ENCODE peak calls at places on chromosomes 7 and 10, in eight cellular contexts. U is PC-3, T is cardiac muscle cell, F is lower lobe of right lung, N is upper lobe of right lung, G is colonic mucosa, L is heart right ventricle, K is testis. Q is an unnamed sample.

GRCh38 chr10:96334888-96335526 is 23.8 kb downstream of the OPALIN start:
- DNase-seq in G (peak; percentile 35), L (peak; percentile 16), T (peak; percentile 56), U (peak; percentile 55), N (no peak), F (no peak), K (peak; percentile 25), Q (peak; percentile 24)

GRCh38 chr10:58435297-58435696 is 50.1 kb downstream of the TFAM start:
- DNase-seq in F (no peak), U (peak; percentile 98), G (no peak), N (no peak), T (peak; percentile 96), L (no peak), K (no peak), Q (peak; percentile 99)

GRCh38 chr7:39272111-39272510 is 294.1 kb upstream of the YAE1 start:
- DNase-seq in F (no peak), K (no peak), U (no peak), G (no peak), N (no peak), T (no peak), L (no peak), Q (no peak)

GRCh38 chr7:147311332-147311731 is 1194.7 kb downstream of the CNTNAP2 start:
- DNase-seq in N (no peak), K (no peak), G (no peak), F (no peak), T (peak; percentile 0), L (no peak), U (no peak), Q (no peak)

GRCh38 chr10:1230138-1230537 is 174.0 kb downstream of the WDR37 start:
- DNase-seq in G (no peak), K (no peak), U (no peak), F (no peak), N (no peak), L (no peak), T (no peak), Q (no peak)

GRCh38 chr7:152751449-152752141 is 8.0 kb upstream of the ACTR3B start:
- DNase-seq in T (no peak), G (no peak), U (no peak), F (no peak), L (no peak), K (no peak), N (no peak), Q (no peak)

GRCh38 chr10:24518981-24519597 is 204.6 kb downstream of the ARHGAP21 start:
- DNase-seq in F (peak; percentile 48), K (peak; percentile 86), U (peak; percentile 68), L (peak; percentile 75), T (peak; percentile 73), G (peak; percentile 77), N (no peak), Q (peak; percentile 57)

GRCh38 chr7:17408904-17409290 is 110.4 kb downstream of the AHR start:
- DNase-seq in K (no peak), U (peak; percentile 45), G (no peak), F (no peak), L (no peak), N (no peak), T (peak; percentile 10), Q (no peak)

GRCh38 chr7:26646666-26647065 is 217.7 kb downstream of the SKAP2 start:
- DNase-seq in U (peak; percentile 53), G (no peak), L (no peak), T (peak; percentile 9), K (no peak), N (no peak), F (no peak), Q (no peak)

GRCh38 chr10:90481326-90481923 is 376.4 kb downstream of the HTR7 start:
- DNase-seq in G (no peak), K (no peak), L (no peak), U (peak; percentile 26), F (no peak), T (peak; percentile 21), N (no peak), Q (peak; percentile 1)

GRCh38 chr7:74234549-74234948 is 19.6 kb downstream of the RFC2 start:
- DNase-seq in K (no peak), L (no peak), N (no peak), U (no peak), F (no peak), T (no peak), G (no peak), Q (no peak)

GRCh38 chr10:13959443-13960359 is 371.0 kb downstream of the FRMD4A start:
- DNase-seq in U (no peak), L (no peak), T (no peak), K (no peak), F (no peak), G (no peak), N (no peak), Q (no peak)

GRCh38 chr10:13960603-13961002 is 370.1 kb downstream of the FRMD4A start:
- DNase-seq in N (no peak), L (no peak), F (no peak), G (no peak), K (peak; percentile 23), U (no peak), T (no peak), Q (no peak)

GRCh38 chr10:13961853-13962252 is 368.9 kb downstream of the FRMD4A start:
- DNase-seq in L (no peak), N (no peak), U (no peak), K (no peak), F (no peak), T (no peak), G (no peak), Q (no peak)

GRCh38 chr10:13957856-13958255 is 371.1 kb downstream of the PRPF18 start:
- DNase-seq in K (no peak), F (no peak), T (no peak), N (no peak), L (no peak), G (no peak), U (no peak), Q (no peak)

DNA sequence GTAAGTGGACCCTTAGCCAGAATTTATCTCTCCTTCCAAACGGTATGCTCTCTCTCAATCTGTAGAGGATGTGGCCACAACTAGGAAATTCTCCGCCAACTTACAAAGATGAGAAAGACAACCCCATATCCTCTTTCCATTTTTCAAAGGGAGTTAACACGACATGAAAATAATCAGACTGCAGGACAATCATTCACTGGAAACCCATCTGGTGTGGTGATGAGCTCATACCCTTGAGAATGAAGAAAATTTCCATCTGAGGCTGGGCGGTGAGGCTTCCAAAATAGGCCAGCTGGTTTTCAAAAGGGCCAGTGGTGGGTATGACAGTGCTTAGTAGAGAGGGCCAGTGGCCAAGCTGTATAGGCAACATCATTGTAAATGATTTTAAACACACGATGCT is 369.6 kb downstream of the FRMD4A start:
- DNase-seq in G (no peak), N (no peak), T (peak; percentile 87), K (no peak), U (no peak), L (no peak), F (no peak), Q (peak; percentile 90)
- H3K27ac ChIP-seq in G (no peak overlapping the region), N (no peak overlapping the region), T (no peak overlapping the region), K (no peak overlapping the region), U (no peak overlapping the region), L (peak overlapping the region; percentile 48), F (no peak overlapping the region), Q (peak overlapping the region; percentile 79)

DNA sequence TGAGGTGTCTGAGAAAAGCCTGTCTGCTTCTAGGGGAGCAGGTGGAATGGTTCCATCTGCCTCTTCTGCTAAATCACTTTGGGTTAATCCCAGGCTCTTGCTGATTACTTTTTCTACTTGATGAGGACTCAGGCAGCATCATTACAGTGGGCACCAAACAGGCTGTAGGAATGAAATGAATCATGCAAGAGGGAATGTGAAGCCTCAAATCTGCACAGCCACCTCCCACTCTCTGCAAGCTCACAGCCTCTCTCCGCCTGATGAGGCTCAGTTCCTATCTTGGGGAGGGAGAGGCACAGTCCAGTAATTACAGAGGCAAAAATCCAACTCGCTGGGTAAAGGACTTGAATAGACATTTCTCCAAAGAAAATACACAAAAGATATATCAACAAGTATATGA is 34.0 kb downstream of the HSPA12A start:
- DNase-seq in N (no peak), K (no peak), T (peak; percentile 74), F (no peak), L (no peak), G (no peak), U (no peak), Q (peak; percentile 53)
- TF ChIP-seq CTCF in N (no peak), K (no peak), T (no peak), F (no peak), L (no peak), G (no peak), U (no peak), Q (no peak)

GRCh38 chr10:101721806-101722205 is 26.8 kb upstream of the FBXW4 start:
- DNase-seq in U (no peak), K (no peak), T (no peak), G (no peak), F (no peak), N (no peak), L (no peak), Q (no peak)

GRCh38 chr10:101720606-101721230 is 25.7 kb upstream of the FBXW4 start:
- DNase-seq in N (no peak), T (no peak), G (no peak), F (no peak), K (no peak), U (no peak), L (no peak), Q (no peak)

GRCh38 chr10:101725296-101725695 is 30.3 kb upstream of the FBXW4 start:
- DNase-seq in N (no peak), K (no peak), L (no peak), F (no peak), U (no peak), T (no peak), G (no peak), Q (no peak)

GRCh38 chr10:101724446-101724845 is 29.5 kb upstream of the FBXW4 start:
- DNase-seq in N (no peak), K (no peak), F (no peak), T (no peak), U (no peak), G (no peak), L (no peak), Q (no peak)

DNA sequence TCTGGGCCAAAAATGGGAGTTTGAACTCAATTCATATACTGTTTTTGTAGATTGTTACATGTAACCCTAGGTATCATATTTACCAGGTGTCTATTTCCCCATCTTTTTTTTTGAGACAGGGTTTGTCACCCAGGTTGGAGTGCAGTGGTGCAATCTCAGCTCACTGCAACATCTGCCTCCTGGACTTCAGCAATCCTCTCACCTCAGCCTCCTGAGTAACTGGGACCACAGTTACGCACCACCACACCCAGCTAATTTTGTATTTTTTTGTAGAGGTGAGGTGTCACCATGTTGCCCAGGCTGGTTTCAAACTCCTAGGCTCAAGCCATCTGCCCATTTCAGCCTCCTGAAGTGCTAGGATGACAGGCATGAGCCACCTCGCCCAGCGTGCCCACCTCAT is 28.2 kb upstream of the FBXW4 start:
- DNase-seq in T (no peak), N (no peak), L (no peak), K (no peak), G (no peak), U (no peak), F (no peak), Q (no peak)
- H3K27me3 ChIP-seq in T (no peaks in the 10 kb centered on the region), N (peaks cover 10% of the 10 kb centered on the region), L (no peaks in the 10 kb centered on the region), K (no peaks in the 10 kb centered on the region), G (no peaks in the 10 kb centered on the region), U (no peaks in the 10 kb centered on the region), F (no peaks in the 10 kb centered on the region), Q (no peaks in the 10 kb centered on the region)

DNA sequence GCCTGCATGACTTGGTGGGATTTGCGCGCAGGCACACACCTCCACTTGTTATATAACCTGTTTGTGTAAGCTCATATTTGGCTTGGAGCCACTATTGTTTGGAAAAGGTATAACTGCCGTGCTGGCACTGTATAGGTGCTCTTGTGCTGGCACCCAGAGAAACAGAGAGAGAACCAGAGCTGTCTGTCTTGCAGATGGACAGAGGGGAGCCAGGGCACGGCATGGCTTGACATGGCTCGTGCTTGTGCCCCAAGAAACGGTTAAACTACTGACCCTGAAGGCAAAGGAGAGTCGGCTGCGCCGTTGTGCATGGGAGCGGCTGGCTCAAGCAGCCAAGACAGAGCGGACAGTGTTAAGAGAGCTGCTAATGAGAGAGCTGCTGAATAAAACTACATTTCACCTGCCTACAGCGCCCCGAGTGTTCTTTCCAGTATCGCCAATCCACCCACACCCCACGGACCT is 23.2 kb downstream of the RAPGEF5 start:
- DNase-seq in F (no peak), L (no peak), U (peak; percentile 24), N (no peak), T (no peak), G (peak; percentile 64), K (peak; percentile 30), Q (no peak)
- H3K27ac ChIP-seq in F (no peak overlapping the region), L (no peak overlapping the region), U (no peak overlapping the region), N (no peak overlapping the region), T (no peak overlapping the region), G (peak overlapping the region; percentile 58), K (no peak overlapping the region), Q (no peak overlapping the region)

Q was measured in brain microvascular endothelial cell.